ENCODE peak calls at places on chromosomes 11 and 22, in seven cellular contexts. One of them, this sample, is unnamed.

GRCh38 chr22:22245935-22246525 is 1.4 kb downstream of the VPREB1 start:
- DNase-seq in left lung: no peak
- DNase-seq in CD8-positive, alpha-beta T cell: no peak
- DNase-seq in WERI-Rb-1: no peak
- DNase-seq in AG04449: no peak
- DNase-seq in kidney epithelial cell: no peak
- DNase-seq in glutamatergic neuron: no peak
- DNase-seq in this sample: no peak

GRCh38 chr11:99979052-99979451 is 708.0 kb upstream of the ARHGAP42 start:
- DNase-seq in left lung: no peak
- DNase-seq in CD8-positive, alpha-beta T cell: no peak
- DNase-seq in WERI-Rb-1: no peak
- DNase-seq in AG04449: no peak
- DNase-seq in kidney epithelial cell: no peak
- DNase-seq in glutamatergic neuron: no peak
- DNase-seq in this sample: no peak

GRCh38 chr11:79940976-79941735 is 500.3 kb upstream of the TENM4 start:
- DNase-seq in left lung: no peak
- DNase-seq in CD8-positive, alpha-beta T cell: no peak
- DNase-seq in WERI-Rb-1: no peak
- DNase-seq in AG04449: peak; percentile 26
- DNase-seq in kidney epithelial cell: no peak
- DNase-seq in glutamatergic neuron: no peak
- DNase-seq in this sample: no peak

GRCh38 chr22:22882033-22882717 is 5.4 kb upstream of the IGLL5 start:
- DNase-seq in left lung: no peak
- DNase-seq in CD8-positive, alpha-beta T cell: no peak
- DNase-seq in WERI-Rb-1: no peak
- DNase-seq in AG04449: no peak
- DNase-seq in kidney epithelial cell: no peak
- DNase-seq in glutamatergic neuron: no peak
- DNase-seq in this sample: no peak

GRCh38 chr11:118973985-118974384 is 2.4 kb downstream of the FOXR1 start:
- DNase-seq in left lung: no peak
- DNase-seq in CD8-positive, alpha-beta T cell: no peak
- DNase-seq in WERI-Rb-1: no peak
- DNase-seq in AG04449: no peak
- DNase-seq in kidney epithelial cell: no peak
- DNase-seq in glutamatergic neuron: no peak
- DNase-seq in this sample: no peak

GRCh38 chr11:28702450-28702790 is 594.2 kb downstream of the METTL15 start:
- DNase-seq in left lung: no peak
- DNase-seq in CD8-positive, alpha-beta T cell: no peak
- DNase-seq in WERI-Rb-1: no peak
- DNase-seq in AG04449: no peak
- DNase-seq in kidney epithelial cell: no peak
- DNase-seq in glutamatergic neuron: no peak
- DNase-seq in this sample: no peak

GRCh38 chr11:46352063-46352841 is 5.0 kb downstream of the DGKZ start:
- DNase-seq in left lung: peak; percentile 88
- DNase-seq in CD8-positive, alpha-beta T cell: peak; percentile 62
- DNase-seq in WERI-Rb-1: peak; percentile 88
- DNase-seq in AG04449: no peak
- DNase-seq in kidney epithelial cell: no peak
- DNase-seq in glutamatergic neuron: peak; percentile 84
- DNase-seq in this sample: no peak

GRCh38 chr11:10979529-10979928 is 121.7 kb upstream of the ZBED5 start:
- DNase-seq in left lung: no peak
- DNase-seq in CD8-positive, alpha-beta T cell: no peak
- DNase-seq in WERI-Rb-1: no peak
- DNase-seq in AG04449: no peak
- DNase-seq in kidney epithelial cell: no peak
- DNase-seq in glutamatergic neuron: no peak
- DNase-seq in this sample: no peak

GRCh38 chr11:15629690-15630321 is 515.1 kb downstream of the INSC start:
- DNase-seq in left lung: no peak
- DNase-seq in CD8-positive, alpha-beta T cell: no peak
- DNase-seq in WERI-Rb-1: peak; percentile 49
- DNase-seq in AG04449: no peak
- DNase-seq in kidney epithelial cell: no peak
- DNase-seq in glutamatergic neuron: peak; percentile 59
- DNase-seq in this sample: no peak

GRCh38 chr11:121870202-121871045 is 245.6 kb downstream of the BLID start:
- DNase-seq in left lung: no peak
- DNase-seq in CD8-positive, alpha-beta T cell: no peak
- DNase-seq in WERI-Rb-1: no peak
- DNase-seq in AG04449: no peak
- DNase-seq in kidney epithelial cell: no peak
- DNase-seq in glutamatergic neuron: no peak
- DNase-seq in this sample: no peak

GRCh38 chr11:115134886-115135285 is 369.3 kb downstream of the CADM1 start:
- DNase-seq in left lung: no peak
- DNase-seq in CD8-positive, alpha-beta T cell: no peak
- DNase-seq in WERI-Rb-1: no peak
- DNase-seq in AG04449: no peak
- DNase-seq in kidney epithelial cell: no peak
- DNase-seq in glutamatergic neuron: peak; percentile 48
- DNase-seq in this sample: no peak

GRCh38 chr22:20524004-20524481 is 16.6 kb downstream of the MED15 start:
- DNase-seq in left lung: no peak
- DNase-seq in CD8-positive, alpha-beta T cell: no peak
- DNase-seq in WERI-Rb-1: no peak
- DNase-seq in AG04449: no peak
- DNase-seq in kidney epithelial cell: peak; percentile 83
- DNase-seq in glutamatergic neuron: no peak
- DNase-seq in this sample: no peak

GRCh38 chr11:205221-206001 is 1.8 kb downstream of the BET1L start:
- DNase-seq in left lung: no peak
- DNase-seq in CD8-positive, alpha-beta T cell: no peak
- DNase-seq in WERI-Rb-1: no peak
- DNase-seq in AG04449: no peak
- DNase-seq in kidney epithelial cell: no peak
- DNase-seq in glutamatergic neuron: no peak
- DNase-seq in this sample: no peak

GRCh38 chr11:45102361-45102809 is 44.1 kb upstream of the PRDM11 start:
- DNase-seq in left lung: no peak
- DNase-seq in CD8-positive, alpha-beta T cell: no peak
- DNase-seq in WERI-Rb-1: no peak
- DNase-seq in AG04449: no peak
- DNase-seq in kidney epithelial cell: no peak
- DNase-seq in glutamatergic neuron: no peak
- DNase-seq in this sample: no peak

GRCh38 chr22:20904008-20904979 is 12.9 kb upstream of the CRKL start:
- DNase-seq in left lung: no peak
- DNase-seq in CD8-positive, alpha-beta T cell: no peak
- DNase-seq in WERI-Rb-1: no peak
- DNase-seq in AG04449: peak; percentile 86
- DNase-seq in kidney epithelial cell: peak; percentile 84
- DNase-seq in glutamatergic neuron: no peak
- DNase-seq in this sample: no peak

GRCh38 chr11:102640946-102641345 is 15.8 kb upstream of the MMP20 start:
- DNase-seq in left lung: no peak
- DNase-seq in CD8-positive, alpha-beta T cell: no peak
- DNase-seq in WERI-Rb-1: no peak
- DNase-seq in AG04449: no peak
- DNase-seq in kidney epithelial cell: no peak
- DNase-seq in glutamatergic neuron: no peak
- DNase-seq in this sample: no peak

GRCh38 chr11:96464695-96465307 is 75.0 kb downstream of the JRKL start:
- DNase-seq in left lung: no peak
- DNase-seq in CD8-positive, alpha-beta T cell: no peak
- DNase-seq in WERI-Rb-1: no peak
- DNase-seq in AG04449: peak; percentile 24
- DNase-seq in kidney epithelial cell: peak; percentile 58
- DNase-seq in glutamatergic neuron: no peak
- DNase-seq in this sample: peak; percentile 23

GRCh38 chr11:5234390-5234834 is at the start of gene HBD:
- DNase-seq in left lung: no peak
- DNase-seq in CD8-positive, alpha-beta T cell: no peak
- DNase-seq in WERI-Rb-1: no peak
- DNase-seq in AG04449: peak; percentile 10
- DNase-seq in kidney epithelial cell: no peak
- DNase-seq in glutamatergic neuron: no peak
- DNase-seq in this sample: no peak

GRCh38 chr11:119816660-119817059 is 87.7 kb upstream of the NECTIN1 start:
- DNase-seq in left lung: no peak
- DNase-seq in CD8-positive, alpha-beta T cell: no peak
- DNase-seq in WERI-Rb-1: no peak
- DNase-seq in AG04449: no peak
- DNase-seq in kidney epithelial cell: no peak
- DNase-seq in glutamatergic neuron: no peak
- DNase-seq in this sample: no peak

GRCh38 chr22:39138357-39138997 is 14.0 kb downstream of the CBX7 start:
- DNase-seq in left lung: peak; percentile 43
- DNase-seq in CD8-positive, alpha-beta T cell: no peak
- DNase-seq in WERI-Rb-1: no peak
- DNase-seq in AG04449: no peak
- DNase-seq in kidney epithelial cell: no peak
- DNase-seq in glutamatergic neuron: no peak
- DNase-seq in this sample: no peak

GRCh38 chr11:59172345-59173079 is 580 bp downstream of the DTX4 start:
- DNase-seq in left lung: peak; percentile 87
- DNase-seq in CD8-positive, alpha-beta T cell: no peak
- DNase-seq in WERI-Rb-1: peak; percentile 11
- DNase-seq in AG04449: no peak
- DNase-seq in kidney epithelial cell: no peak
- DNase-seq in glutamatergic neuron: peak; percentile 48
- DNase-seq in this sample: no peak

GRCh38 chr11:132058211-132058772 is 687.9 kb downstream of the NTM start:
- DNase-seq in left lung: no peak
- DNase-seq in CD8-positive, alpha-beta T cell: no peak
- DNase-seq in WERI-Rb-1: peak; percentile 36
- DNase-seq in AG04449: no peak
- DNase-seq in kidney epithelial cell: no peak
- DNase-seq in glutamatergic neuron: no peak
- DNase-seq in this sample: no peak

GRCh38 chr11:87215236-87215635 is 177.5 kb downstream of the TMEM135 start:
- DNase-seq in left lung: no peak
- DNase-seq in CD8-positive, alpha-beta T cell: no peak
- DNase-seq in WERI-Rb-1: no peak
- DNase-seq in AG04449: no peak
- DNase-seq in kidney epithelial cell: no peak
- DNase-seq in glutamatergic neuron: no peak
- DNase-seq in this sample: no peak

GRCh38 chr11:6315811-6316425 is 4.4 kb downstream of the CAVIN3 start:
- DNase-seq in left lung: peak; percentile 67
- DNase-seq in CD8-positive, alpha-beta T cell: no peak
- DNase-seq in WERI-Rb-1: peak; percentile 58
- DNase-seq in AG04449: no peak
- DNase-seq in kidney epithelial cell: no peak
- DNase-seq in glutamatergic neuron: peak; percentile 62
- DNase-seq in this sample: no peak

GRCh38 chr11:73135346-73136284 is 6.5 kb downstream of the FCHSD2 start:
- DNase-seq in left lung: no peak
- DNase-seq in CD8-positive, alpha-beta T cell: no peak
- DNase-seq in WERI-Rb-1: no peak
- DNase-seq in AG04449: no peak
- DNase-seq in kidney epithelial cell: no peak
- DNase-seq in glutamatergic neuron: no peak
- DNase-seq in this sample: no peak

GRCh38 chr11:63939351-63939920 is 634 bp downstream of the NAA40 start:
- DNase-seq in left lung: no peak
- DNase-seq in CD8-positive, alpha-beta T cell: no peak
- DNase-seq in WERI-Rb-1: no peak
- DNase-seq in AG04449: no peak
- DNase-seq in kidney epithelial cell: no peak
- DNase-seq in glutamatergic neuron: no peak
- DNase-seq in this sample: no peak

GRCh38 chr11:113256431-113257227 is 57.8 kb upstream of the TTC12 start:
- DNase-seq in left lung: no peak
- DNase-seq in CD8-positive, alpha-beta T cell: no peak
- DNase-seq in WERI-Rb-1: no peak
- DNase-seq in AG04449: no peak
- DNase-seq in kidney epithelial cell: no peak
- DNase-seq in glutamatergic neuron: no peak
- DNase-seq in this sample: no peak

GRCh38 chr11:62237499-62237898 is 4.5 kb upstream of the SCGB1D2 start:
- DNase-seq in left lung: no peak
- DNase-seq in CD8-positive, alpha-beta T cell: no peak
- DNase-seq in WERI-Rb-1: no peak
- DNase-seq in AG04449: no peak
- DNase-seq in kidney epithelial cell: no peak
- DNase-seq in glutamatergic neuron: no peak
- DNase-seq in this sample: no peak
- TF ChIP-seq CTCF in left lung: no peak
- TF ChIP-seq CTCF in CD8-positive, alpha-beta T cell: no peak
- TF ChIP-seq CTCF in WERI-Rb-1: no peak
- TF ChIP-seq CTCF in AG04449: no peak
- TF ChIP-seq CTCF in kidney epithelial cell: no peak
- TF ChIP-seq CTCF in glutamatergic neuron: no peak
- TF ChIP-seq CTCF in this sample: no peak

GRCh38 chr22:43203471-43203981 is 16.6 kb upstream of the TTLL12 start:
- DNase-seq in left lung: peak; percentile 69
- DNase-seq in CD8-positive, alpha-beta T cell: no peak
- DNase-seq in WERI-Rb-1: peak; percentile 33
- DNase-seq in AG04449: no peak
- DNase-seq in kidney epithelial cell: no peak
- DNase-seq in glutamatergic neuron: no peak
- DNase-seq in this sample: no peak
- TF ChIP-seq CTCF in left lung: no peak
- TF ChIP-seq CTCF in CD8-positive, alpha-beta T cell: no peak
- TF ChIP-seq CTCF in WERI-Rb-1: peak; percentile 36
- TF ChIP-seq CTCF in AG04449: no peak
- TF ChIP-seq CTCF in kidney epithelial cell: peak; percentile 19
- TF ChIP-seq CTCF in glutamatergic neuron: no peak
- TF ChIP-seq CTCF in this sample: no peak

DNA sequence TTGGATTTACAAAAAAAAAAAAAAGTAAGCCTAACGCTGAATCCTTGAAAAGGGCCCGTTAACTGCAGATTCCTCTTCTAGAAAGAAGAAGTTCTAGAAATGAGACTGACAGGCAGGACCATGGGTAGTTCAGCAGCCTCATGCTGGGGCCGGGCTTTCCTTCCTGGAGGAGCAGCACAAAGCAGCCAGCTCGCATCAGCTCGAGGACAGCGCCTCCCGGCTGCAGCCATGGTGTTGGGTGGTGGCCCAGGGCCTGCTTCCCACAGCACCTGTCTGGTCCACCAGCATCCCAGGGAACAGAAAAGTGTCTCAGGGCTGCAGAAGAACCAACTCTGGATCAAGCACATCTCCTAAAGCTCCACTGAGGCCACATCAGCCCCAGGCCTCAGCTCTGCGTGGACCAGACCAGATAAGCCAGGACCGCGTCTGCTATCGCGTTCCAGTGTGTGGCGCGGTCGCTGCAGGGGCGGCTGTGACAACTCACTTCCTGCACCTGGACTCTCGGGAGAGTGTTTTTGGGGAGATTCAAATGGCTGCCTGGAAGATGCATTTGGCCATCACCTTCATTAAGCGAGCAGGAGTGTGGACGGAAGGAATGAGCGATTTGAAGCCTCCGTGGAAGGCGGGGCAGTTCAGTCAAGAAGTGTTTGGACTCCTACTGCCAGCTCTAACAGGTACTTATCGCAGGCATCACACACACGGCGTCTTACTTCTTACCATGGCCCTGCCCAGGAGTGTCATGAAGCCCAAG is 53.5 kb downstream of the MYH9 start:
- DNase-seq in left lung: peak; percentile 88
- DNase-seq in CD8-positive, alpha-beta T cell: no peak
- DNase-seq in WERI-Rb-1: no peak
- DNase-seq in AG04449: no peak
- DNase-seq in kidney epithelial cell: no peak
- DNase-seq in glutamatergic neuron: no peak
- DNase-seq in this sample: no peak
- TF ChIP-seq CTCF in left lung: no peak
- TF ChIP-seq CTCF in CD8-positive, alpha-beta T cell: no peak
- TF ChIP-seq CTCF in WERI-Rb-1: peak; percentile 40
- TF ChIP-seq CTCF in AG04449: peak; percentile 36
- TF ChIP-seq CTCF in kidney epithelial cell: peak; percentile 42
- TF ChIP-seq CTCF in glutamatergic neuron: no peak
- TF ChIP-seq CTCF in this sample: no peak

GRCh38 chr22:43110927-43111623 is 525 bp downstream of the BIK start:
- DNase-seq in left lung: peak; percentile 86
- DNase-seq in CD8-positive, alpha-beta T cell: peak; percentile 27
- DNase-seq in WERI-Rb-1: peak; percentile 35
- DNase-seq in AG04449: no peak
- DNase-seq in kidney epithelial cell: no peak
- DNase-seq in glutamatergic neuron: no peak
- DNase-seq in this sample: no peak
- TF ChIP-seq CTCF in left lung: no peak
- TF ChIP-seq CTCF in CD8-positive, alpha-beta T cell: peak; percentile 2
- TF ChIP-seq CTCF in WERI-Rb-1: peak; percentile 11
- TF ChIP-seq CTCF in AG04449: no peak
- TF ChIP-seq CTCF in kidney epithelial cell: no peak
- TF ChIP-seq CTCF in glutamatergic neuron: no peak
- TF ChIP-seq CTCF in this sample: no peak

This sample was measured in D721Med.